ENCODE peak calls at places on chromosomes 4 and X, in seven cellular contexts. T, Z, J, Y, D, P and K are unnamed samples.

GRCh38 chrX:42456301-42456700 is 321.7 kb downstream of the PPP1R2C start:
- DNase-seq in Y (no peak), Z (no peak), T (no peak), D (no peak), P (no peak), J (no peak), K (no peak)

GRCh38 chr4:177339794-177340374 is 30.2 kb downstream of the NEIL3 start:
- DNase-seq in D (peak), P (no peak), J (peak), Y (peak), Z (peak), T (peak), K (no peak)

GRCh38 chr4:110514889-110515479 is 39.0 kb downstream of the ENPEP start:
- DNase-seq in P (no peak), J (peak), Z (peak), Y (peak), D (no peak), T (peak), K (peak)

GRCh38 chr4:61246003-61246402 is 45.9 kb downstream of the ADGRL3 start:
- DNase-seq in Y (no peak), P (no peak), D (no peak), Z (no peak), J (no peak), T (no peak), K (no peak)

GRCh38 chr4:156638332-156638731 is 333.3 kb downstream of the PDGFC start:
- DNase-seq in D (no peak), P (no peak), T (no peak), J (no peak), Z (no peak), Y (no peak), K (no peak)

GRCh38 chrX:24325231-24325630 is 11.4 kb upstream of the SUPT20HL2 start:
- DNase-seq in J (no peak), D (no peak), Y (no peak), P (no peak), Z (no peak), T (no peak), K (no peak)

GRCh38 chr4:9859774-9860173 is 78.3 kb downstream of the DRD5 start:
- DNase-seq in J (no peak), Z (no peak), D (no peak), T (no peak), P (no peak), Y (no peak), K (no peak)

GRCh38 chr4:20253799-20254409 is 2.2 kb downstream of the SLIT2 start:
- DNase-seq in Y (no peak), Z (peak), J (no peak), T (no peak), D (no peak), P (no peak), K (no peak)

GRCh38 chr4:145879598-145879997 is 59.0 kb downstream of the ZNF827 start:
- DNase-seq in Y (no peak), T (no peak), P (no peak), D (no peak), J (no peak), Z (no peak), K (no peak)

GRCh38 chr4:52317981-52318380 is 266.9 kb downstream of the SPATA18 start:
- DNase-seq in Z (no peak), J (no peak), Y (no peak), P (no peak), T (no peak), D (no peak), K (no peak)

GRCh38 chr4:3199661-3200422 is 49.1 kb upstream of the MSANTD1 start:
- DNase-seq in J (no peak), T (no peak), Z (no peak), D (no peak), P (no peak), Y (no peak), K (no peak)

GRCh38 chr4:27168783-27169182 is 308.1 kb downstream of the STIM2 start:
- DNase-seq in T (no peak), D (no peak), Z (no peak), J (no peak), P (no peak), Y (no peak), K (no peak)

GRCh38 chr4:2041234-2042130 is 17.6 kb upstream of the NAT8L start:
- DNase-seq in D (peak), Y (peak), T (peak), J (peak), Z (peak), P (peak), K (peak)

DNA sequence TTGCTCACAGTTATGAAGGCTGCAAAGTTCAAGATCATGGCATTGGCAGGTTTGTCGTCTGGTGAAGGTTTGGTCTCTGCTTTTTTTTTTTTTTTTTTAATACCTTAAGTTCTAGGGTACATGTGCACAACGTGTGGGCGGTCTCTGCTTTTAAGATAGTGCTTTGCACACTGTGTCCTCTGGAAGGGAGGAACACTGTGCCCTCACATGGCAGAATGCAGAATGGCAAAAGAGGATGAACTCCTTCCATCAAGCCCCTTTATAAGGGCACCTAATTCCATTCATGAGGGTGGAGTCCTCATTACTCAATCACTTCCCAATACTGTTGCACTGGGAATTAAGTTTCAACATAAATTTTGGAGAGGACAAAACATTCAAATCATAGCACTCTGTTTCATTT is 101.4 kb downstream of the GLRA2 start:
- DNase-seq in P (no peak), J (no peak), Y (no peak), D (no peak), T (no peak), Z (no peak), K (no peak)
- TF ChIP-seq JUND in P (no peak), J (no peak), Y (no peak), D (no peak), T (no peak), Z (no peak), K (no peak)

DNA sequence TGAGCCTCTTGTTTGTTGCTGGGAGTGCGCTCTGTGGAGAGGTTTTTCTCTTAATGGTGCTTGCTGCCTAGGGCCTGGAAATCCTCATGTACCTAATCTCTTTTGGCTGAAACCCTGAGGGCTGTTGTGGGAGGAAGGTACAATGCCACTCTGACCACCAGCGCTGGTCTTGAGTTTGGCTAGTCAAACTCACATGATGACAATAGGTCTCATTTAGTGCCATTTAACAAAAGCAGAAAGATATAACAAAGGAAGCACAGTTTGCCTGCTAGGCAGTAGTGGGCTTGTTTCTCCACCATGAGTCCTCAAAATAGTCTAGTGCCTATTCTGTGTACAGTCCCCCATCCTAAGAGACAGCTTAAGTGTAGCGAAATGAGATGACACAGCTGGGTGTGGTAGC is 111.3 kb downstream of the TSPAN7 start:
- DNase-seq in Z (no peak), T (no peak), J (no peak), Y (no peak), P (no peak), D (no peak), K (no peak)
- TF ChIP-seq JUND in Z (no peak), T (no peak), J (no peak), Y (no peak), P (no peak), D (no peak), K (no peak)

DNA sequence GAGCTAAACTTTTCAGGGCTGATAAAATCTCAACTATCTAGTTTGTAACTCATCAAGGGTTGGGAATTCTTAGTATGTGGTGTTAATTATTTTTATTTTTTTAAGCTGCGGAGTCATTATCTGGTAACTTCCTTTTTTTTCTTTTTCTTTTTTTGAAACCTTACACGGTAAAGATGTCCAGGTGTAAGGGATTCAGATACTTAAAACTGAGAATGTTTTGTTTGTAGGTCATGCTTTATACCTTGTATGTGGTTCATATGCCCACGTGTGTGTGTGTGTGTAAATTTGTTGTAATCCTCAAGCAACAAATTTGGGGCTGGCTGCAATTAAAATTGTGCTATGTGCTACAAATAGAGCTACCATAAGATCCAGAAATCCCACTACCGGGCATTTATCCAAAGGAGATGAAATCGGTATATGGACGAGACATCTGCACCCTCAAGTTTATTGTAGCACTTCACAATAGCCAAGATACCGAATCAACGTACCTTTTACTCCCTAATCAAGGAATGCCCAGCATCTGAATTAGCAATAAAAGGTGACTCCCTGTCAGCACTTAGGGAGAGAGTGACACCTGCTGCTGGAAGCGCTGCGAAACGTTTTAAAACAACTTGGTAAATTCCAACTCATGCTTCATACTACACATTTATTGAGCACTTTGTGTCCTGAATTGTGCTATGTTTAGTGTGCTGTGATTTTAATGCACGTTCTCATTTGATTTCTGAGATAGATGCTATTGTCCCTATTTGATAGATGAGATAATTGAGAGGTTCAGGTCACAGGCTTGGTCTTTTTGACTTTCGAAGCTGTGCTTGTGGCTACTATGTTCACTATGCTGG is 16.1 kb downstream of the MSMO1 start:
- DNase-seq in T (peak), P (no peak), Y (no peak), D (no peak), J (no peak), Z (no peak), K (no peak)
- TF ChIP-seq JUND in T (no peak), P (no peak), Y (peak), D (no peak), J (no peak), Z (no peak), K (no peak)

GRCh38 chrX:10115082-10115481 is 41.7 kb upstream of the CLCN4 start:
- DNase-seq in T (no peak), Y (no peak), J (no peak), Z (no peak), D (no peak), P (no peak), K (no peak)
- TF ChIP-seq JUND in T (no peak), Y (no peak), J (no peak), Z (no peak), D (no peak), P (no peak), K (no peak)

GRCh38 chr4:17785858-17786257 is 4.4 kb upstream of the FAM184B start:
- DNase-seq in T (no peak), D (no peak), Y (no peak), P (no peak), Z (no peak), J (no peak), K (peak)

GRCh38 chr4:17794730-17795129 is 13.3 kb upstream of the FAM184B start:
- DNase-seq in T (no peak), J (no peak), Z (no peak), P (no peak), D (no peak), Y (no peak), K (no peak)

GRCh38 chr4:17787315-17787714 is 5.9 kb upstream of the FAM184B start:
- DNase-seq in D (no peak), J (no peak), Y (no peak), Z (no peak), P (no peak), T (no peak), K (no peak)

GRCh38 chr4:17786567-17786966 is 5.1 kb upstream of the FAM184B start:
- DNase-seq in Y (no peak), P (no peak), Z (no peak), J (no peak), T (no peak), D (no peak), K (no peak)

GRCh38 chr4:17788956-17789355 is 7.5 kb upstream of the FAM184B start:
- DNase-seq in J (no peak), P (no peak), T (no peak), Z (no peak), D (no peak), Y (no peak), K (no peak)
- TF ChIP-seq JUND in J (no peak), P (no peak), T (no peak), Z (no peak), D (no peak), Y (no peak), K (no peak)